ENCODE peak calls at places on chromosomes 6 and 20, in five cellular contexts. R is esophagus muscularis mucosa, N is Peyer's patch, S is tibial nerve, U is spleen. C is an unnamed sample. For H3K27me3, the result is how much of the 10 kb centered on the place peaks cover.

GRCh38 chr6:144683216-144684070 is 398.3 kb downstream of the UTRN start:
- DNase-seq in N (no peak), R (no peak), S (no peak), U (no peak), C (no peak)

GRCh38 chr20:58665606-58666005 is 14.5 kb downstream of the STX16 start:
- DNase-seq in U (no peak), S (no peak), N (no peak), R (peak), C (no peak)

GRCh38 chr6:28982476-28983266 is 22.4 kb downstream of the ZNF311 start:
- DNase-seq in U (no peak), N (no peak), S (peak), R (no peak), C (no peak)

GRCh38 chr20:34369265-34369664 is 6.2 kb downstream of the ITCH start:
- DNase-seq in R (no peak), U (no peak), N (no peak), S (no peak), C (no peak)

GRCh38 chr6:43113431-43114260 is 37.5 kb downstream of the PTK7 start:
- DNase-seq in R (no peak), U (peak), S (no peak), N (no peak), C (no peak)

GRCh38 chr6:53999088-53999755 is 112.0 kb upstream of the MLIP start:
- DNase-seq in R (no peak), N (no peak), S (no peak), U (no peak), C (no peak)

GRCh38 chr6:96626749-96627353 is 63.9 kb downstream of the FHL5 start:
- DNase-seq in S (no peak), N (no peak), U (no peak), R (no peak), C (no peak)

GRCh38 chr6:2764610-2765165 is 505 bp upstream of the WRNIP1 start:
- DNase-seq in R (no peak), N (peak), U (peak), S (peak), C (peak)

GRCh38 chr6:157181649-157182048 is 141.7 kb downstream of the TMEM242 start:
- DNase-seq in S (no peak), N (peak), U (no peak), R (no peak), C (no peak)

GRCh38 chr20:36606171-36607116 is 865 bp downstream of the RAB5IF start:
- DNase-seq in U (no peak), S (no peak), R (no peak), N (no peak), C (peak)

GRCh38 chr20:11324990-11325389 is 592.7 kb upstream of the BTBD3 start:
- DNase-seq in R (no peak), S (no peak), U (no peak), N (no peak), C (no peak)

GRCh38 chr6:7960848-7961247 is 50.3 kb upstream of the TXNDC5 start:
- DNase-seq in U (no peak), R (peak), N (no peak), S (no peak), C (no peak)

DNA sequence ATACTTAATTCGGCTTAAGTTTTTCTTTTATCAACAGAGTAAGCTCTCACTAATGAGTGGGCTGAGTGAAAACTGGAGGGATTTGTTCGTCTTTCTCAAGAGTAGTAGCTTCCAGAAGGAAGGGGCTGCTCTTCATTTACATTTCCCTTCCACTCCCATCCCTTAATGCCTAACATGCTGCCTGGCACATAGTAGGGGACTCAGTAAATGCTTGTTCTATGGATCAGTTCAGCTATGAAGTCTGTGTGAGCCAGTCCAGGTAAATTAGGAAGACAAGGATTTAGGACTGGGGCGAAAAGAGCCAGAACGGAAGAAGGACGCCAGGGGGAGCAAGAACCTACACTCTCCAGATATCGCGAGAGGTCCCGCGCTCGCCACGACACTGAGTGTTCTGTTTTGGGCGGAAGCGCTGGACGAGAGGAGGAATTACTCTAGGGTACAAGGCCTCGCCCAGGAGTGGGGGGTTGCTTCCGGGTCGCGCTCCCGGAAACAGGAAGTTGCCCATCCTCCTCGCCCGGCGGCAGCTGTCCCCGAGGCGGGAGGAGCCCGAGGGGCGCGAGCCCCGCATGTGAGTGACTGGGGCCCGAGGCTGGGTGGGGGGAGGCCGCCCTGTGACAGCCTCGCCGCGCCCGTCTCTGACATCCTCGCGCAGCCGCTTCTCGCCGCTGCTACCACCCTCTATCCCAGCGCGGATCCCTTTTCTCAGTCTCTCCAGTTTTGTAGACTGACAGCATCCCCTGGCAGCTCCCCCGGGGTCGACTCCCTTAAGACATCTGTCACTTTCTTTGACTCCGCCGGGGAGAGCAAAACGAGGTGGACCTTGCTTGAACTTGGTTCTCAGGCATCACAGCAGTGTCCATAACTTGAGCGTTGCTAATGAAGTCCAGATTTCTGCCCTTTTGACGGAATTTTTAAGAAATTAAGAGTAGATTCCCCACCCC is at the start of gene C6orf89:
- DNase-seq in N (peak), R (peak), U (peak), S (peak), C (peak)
- TF ChIP-seq POLR2A in N (peak), R (peak), U (peak), S (peak), C (peak)

GRCh38 chr6:108951351-108951953 is 103.2 kb downstream of the ARMC2 start:
- DNase-seq in U (no peak), S (no peak), R (peak), N (no peak), C (no peak)
- H3K27me3 ChIP-seq in U (under half), S (under half), R (under half), N (under half), C (under half)

DNA sequence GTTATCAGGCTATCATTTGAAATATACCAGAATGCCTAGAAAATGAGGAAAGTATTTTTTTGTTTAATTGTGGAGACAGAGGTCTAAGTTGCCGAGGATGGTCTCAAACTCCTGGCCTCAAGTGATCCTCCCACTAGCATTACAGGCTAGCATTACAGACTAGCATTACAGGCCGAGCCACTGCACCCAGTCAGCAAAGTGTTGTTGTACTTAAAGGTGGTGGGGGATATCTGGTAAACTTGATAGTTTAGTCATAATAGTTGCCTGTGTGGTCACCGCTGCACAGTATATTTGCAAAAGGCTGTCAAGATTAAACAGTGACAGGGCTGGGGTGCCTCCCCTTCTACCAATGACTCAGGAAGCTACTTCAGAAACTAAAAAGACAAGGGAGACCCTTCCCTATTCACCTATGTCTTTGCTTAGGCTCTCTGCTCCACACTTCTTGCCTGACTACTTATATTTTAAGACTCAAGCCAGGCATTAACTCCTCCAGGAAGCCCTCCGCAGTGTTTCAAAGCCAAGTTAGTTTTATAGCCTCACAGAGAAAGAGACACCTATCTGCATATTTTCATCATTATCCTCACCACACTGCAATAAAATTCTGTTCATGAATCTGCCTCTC is 3.1 kb upstream of the AKIRIN2 start:
- DNase-seq in R (no peak), U (no peak), S (no peak), N (no peak), C (no peak)
- TF ChIP-seq POLR2A in R (no peak), U (no peak), S (no peak), N (no peak), C (no peak)

GRCh38 chr20:21518292-21518991 is 4.6 kb upstream of the NKX2-2 start:
- DNase-seq in U (no peak), N (no peak), R (no peak), S (no peak), C (no peak)
- H3K27me3 ChIP-seq in U (half or more), N (under half), R (under half), S (under half), C (under half)

GRCh38 chr20:57563522-57563921 is 2.6 kb downstream of the PCK1 start:
- DNase-seq in S (no peak), U (peak), R (no peak), N (no peak), C (no peak)

GRCh38 chr20:57564951-57565642 is 4.2 kb downstream of the PCK1 start:
- DNase-seq in S (no peak), R (no peak), U (peak), N (no peak), C (no peak)

GRCh38 chr20:57562541-57563465 is 1.9 kb downstream of the PCK1 start:
- DNase-seq in S (no peak), U (peak), N (no peak), R (no peak), C (no peak)

GRCh38 chr20:57566399-57566798 is 5.5 kb downstream of the PCK1 start:
- DNase-seq in U (no peak), S (no peak), R (no peak), N (no peak), C (no peak)

DNA sequence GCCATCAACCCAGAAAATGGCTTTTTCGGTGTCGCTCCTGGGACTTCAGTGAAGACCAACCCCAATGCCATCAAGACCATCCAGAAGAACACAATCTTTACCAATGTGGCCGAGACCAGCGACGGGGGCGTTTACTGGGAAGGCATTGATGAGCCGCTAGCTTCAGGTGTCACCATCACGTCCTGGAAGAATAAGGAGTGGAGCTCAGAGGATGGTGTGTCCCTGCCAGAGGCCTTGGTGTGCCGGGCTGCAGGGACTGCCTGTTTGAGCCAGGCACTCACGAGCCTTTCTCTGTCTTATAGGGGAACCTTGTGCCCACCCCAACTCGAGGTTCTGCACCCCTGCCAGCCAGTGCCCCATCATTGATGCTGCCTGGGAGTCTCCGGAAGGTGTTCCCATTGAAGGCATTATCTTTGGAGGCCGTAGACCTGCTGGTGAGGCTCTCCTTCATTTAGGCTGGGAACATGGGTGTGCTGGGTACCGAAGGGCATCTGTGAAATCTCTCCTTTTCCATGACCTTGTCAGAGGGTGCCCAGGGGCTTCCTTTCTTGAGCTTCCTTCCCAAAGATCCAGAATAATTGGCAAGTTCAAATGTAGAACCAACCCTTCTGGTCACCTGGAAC is 3.4 kb downstream of the PCK1 start:
- DNase-seq in S (no peak), U (peak), N (no peak), R (no peak), C (no peak)
- TF ChIP-seq POLR2A in S (no peak), U (no peak), N (no peak), R (no peak), C (no peak)

DNA sequence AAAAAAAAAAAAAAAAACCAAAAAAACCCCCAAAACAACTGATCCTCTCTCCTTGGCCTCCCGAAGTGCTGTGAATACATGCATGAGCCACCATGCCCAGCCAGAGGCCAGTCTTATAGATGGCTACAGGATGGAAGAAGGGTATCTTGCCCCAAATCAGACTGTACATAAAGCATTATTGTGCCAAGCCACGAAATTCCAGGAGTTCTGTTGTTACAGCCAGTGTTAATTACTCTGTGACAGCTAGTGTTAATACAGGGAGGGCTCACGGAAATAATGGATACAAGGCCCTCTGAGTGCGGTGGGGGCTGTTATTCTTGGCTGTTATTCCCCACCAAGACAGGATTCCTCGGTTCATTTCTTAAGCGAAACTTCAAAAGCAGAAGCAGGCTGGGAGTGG is 1.4 kb upstream of the CLPSL2 start:
- DNase-seq in N (no peak), R (no peak), S (no peak), U (no peak), C (no peak)
- H3K27me3 ChIP-seq in N (under half), R (under half), S (under half), U (under half), C (under half)

C was measured in body of pancreas.